ENCODE peak calls at places on chromosomes 13 and 19, in seven cellular contexts. One of them, this sample, is unnamed.

GRCh38 chr13:41490616-41491015 is 33.3 kb downstream of the RGCC start:
- ATAC-seq in right cardiac atrium: no peak
- ATAC-seq in right lobe of liver: no peak
- ATAC-seq in upper lobe of left lung: no peak
- ATAC-seq in psoas muscle: no peak
- ATAC-seq in activated CD8-positive, alpha-beta T cell treated with anti-CD3 and anti-CD28 coated beads for 36 hours: no peak
- ATAC-seq in Right ventricle myocardium inferior: no peak
- ATAC-seq in this sample: no peak

GRCh38 chr19:43798026-43798545 is 4.2 kb downstream of the LYPD5 start:
- ATAC-seq in right cardiac atrium: peak
- ATAC-seq in right lobe of liver: no peak
- ATAC-seq in upper lobe of left lung: no peak
- ATAC-seq in psoas muscle: no peak
- ATAC-seq in activated CD8-positive, alpha-beta T cell treated with anti-CD3 and anti-CD28 coated beads for 36 hours: peak
- ATAC-seq in Right ventricle myocardium inferior: no peak
- ATAC-seq in this sample: no peak

GRCh38 chr13:109821038-109821545 is 34.7 kb upstream of the IRS2 start:
- ATAC-seq in right cardiac atrium: no peak
- ATAC-seq in right lobe of liver: no peak
- ATAC-seq in upper lobe of left lung: no peak
- ATAC-seq in psoas muscle: no peak
- ATAC-seq in activated CD8-positive, alpha-beta T cell treated with anti-CD3 and anti-CD28 coated beads for 36 hours: no peak
- ATAC-seq in Right ventricle myocardium inferior: no peak
- ATAC-seq in this sample: no peak

GRCh38 chr13:73326215-73326558 is 267.4 kb downstream of the KLF5 start:
- ATAC-seq in right cardiac atrium: no peak
- ATAC-seq in right lobe of liver: peak
- ATAC-seq in upper lobe of left lung: no peak
- ATAC-seq in psoas muscle: no peak
- ATAC-seq in activated CD8-positive, alpha-beta T cell treated with anti-CD3 and anti-CD28 coated beads for 36 hours: no peak
- ATAC-seq in Right ventricle myocardium inferior: no peak
- ATAC-seq in this sample: no peak

GRCh38 chr13:29254971-29255370 is 340.5 kb downstream of the SLC7A1 start:
- ATAC-seq in right cardiac atrium: no peak
- ATAC-seq in right lobe of liver: no peak
- ATAC-seq in upper lobe of left lung: no peak
- ATAC-seq in psoas muscle: no peak
- ATAC-seq in activated CD8-positive, alpha-beta T cell treated with anti-CD3 and anti-CD28 coated beads for 36 hours: no peak
- ATAC-seq in Right ventricle myocardium inferior: no peak
- ATAC-seq in this sample: no peak

GRCh38 chr19:1968279-1969175 is 27.6 kb downstream of the CSNK1G2 start:
- ATAC-seq in right cardiac atrium: peak
- ATAC-seq in right lobe of liver: no peak
- ATAC-seq in upper lobe of left lung: peak
- ATAC-seq in psoas muscle: no peak
- ATAC-seq in activated CD8-positive, alpha-beta T cell treated with anti-CD3 and anti-CD28 coated beads for 36 hours: no peak
- ATAC-seq in Right ventricle myocardium inferior: no peak
- ATAC-seq in this sample: no peak

GRCh38 chr13:45162821-45163220 is 38.0 kb downstream of the KCTD4 start:
- ATAC-seq in right cardiac atrium: no peak
- ATAC-seq in right lobe of liver: no peak
- ATAC-seq in upper lobe of left lung: no peak
- ATAC-seq in psoas muscle: no peak
- ATAC-seq in activated CD8-positive, alpha-beta T cell treated with anti-CD3 and anti-CD28 coated beads for 36 hours: peak
- ATAC-seq in Right ventricle myocardium inferior: no peak
- ATAC-seq in this sample: peak

GRCh38 chr19:10553087-10553667 is 9.5 kb downstream of the ATG4D start:
- ATAC-seq in right cardiac atrium: peak
- ATAC-seq in right lobe of liver: no peak
- ATAC-seq in upper lobe of left lung: no peak
- ATAC-seq in psoas muscle: no peak
- ATAC-seq in activated CD8-positive, alpha-beta T cell treated with anti-CD3 and anti-CD28 coated beads for 36 hours: no peak
- ATAC-seq in Right ventricle myocardium inferior: peak
- ATAC-seq in this sample: no peak

This sample was measured in SK-N-SH treated with all-trans-retinoic acid at 6 μM for 48 hours.